ENCODE peak calls at places on chromosomes 2 and 18, in six cellular contexts. F is osteoblast, E is right atrium auricular region, Z is upper lobe of left lung, X is fibroblast of lung, Q is mammary epithelial cell. Y is an unnamed sample. For H3K4me1 and H3K36me3, the result is how much of the 10 kb centered on the place peaks cover.

GRCh38 chr18:41695441-41695840 is 259.6 kb upstream of the PIK3C3 start:
- DNase-seq in X (peak), Z (no peak), E (no peak), Q (no peak), F (no peak), Y (no peak)

GRCh38 chr2:121972203-121972602 is 216.8 kb downstream of the TSN start:
- DNase-seq in F (no peak), Z (no peak), X (no peak), E (no peak), Q (no peak), Y (no peak)

GRCh38 chr2:154740360-154740759 is 41.9 kb downstream of the KCNJ3 start:
- DNase-seq in Z (no peak), E (no peak), F (no peak), X (no peak), Q (no peak), Y (no peak)

GRCh38 chr2:164967781-164968228 is 12.5 kb upstream of the SLC38A11 start:
- DNase-seq in E (no peak), X (peak), Z (no peak), F (peak), Q (peak), Y (peak)

GRCh38 chr2:3316456-3317276 is 61.0 kb downstream of the EIPR1 start:
- DNase-seq in E (no peak), X (no peak), Z (no peak), F (peak), Q (no peak), Y (no peak)

GRCh38 chr2:145740302-145740701 is 1220.4 kb upstream of the ZEB2 start:
- DNase-seq in X (no peak), Z (no peak), F (no peak), E (no peak), Q (peak), Y (no peak)

GRCh38 chr18:63152096-63152495 is 167.5 kb downstream of the BCL2 start:
- DNase-seq in E (no peak), F (no peak), X (no peak), Q (no peak), Z (no peak), Y (no peak)

GRCh38 chr2:235665656-235666239 is 171.9 kb downstream of the AGAP1 start:
- DNase-seq in E (no peak), Z (no peak), X (peak), F (peak), Q (no peak), Y (no peak)

GRCh38 chr2:69597843-69598610 is 45.5 kb downstream of the AAK1 start:
- DNase-seq in Q (no peak), F (no peak), E (no peak), X (no peak), Z (no peak), Y (no peak)

GRCh38 chr2:104864751-104865470 is 11.0 kb downstream of the POU3F3 start:
- DNase-seq in Q (no peak), X (no peak), Z (no peak), E (no peak), F (peak), Y (no peak)

GRCh38 chr2:19146867-19147266 is 211.6 kb downstream of the OSR1 start:
- DNase-seq in Q (no peak), E (no peak), Z (no peak), F (no peak), X (no peak), Y (no peak)

GRCh38 chr2:206993964-206994363 is 54.6 kb downstream of the CPO start:
- DNase-seq in X (peak), Q (no peak), E (no peak), Z (no peak), F (no peak), Y (no peak)

GRCh38 chr2:25697559-25698341 is 24.4 kb upstream of the DTNB start:
- DNase-seq in X (peak), Z (no peak), E (no peak), F (no peak), Q (no peak), Y (no peak)

GRCh38 chr2:119254601-119255080 is 31.0 kb downstream of the STEAP3 start:
- DNase-seq in Q (no peak), E (no peak), X (no peak), F (no peak), Z (no peak), Y (no peak)

GRCh38 chr2:101710036-101710689 is 12.7 kb downstream of the MAP4K4 start:
- DNase-seq in E (no peak), Q (peak), Z (no peak), X (peak), F (no peak), Y (peak)

GRCh38 chr2:241852981-241853631 is 5.6 kb downstream of the PDCD1 start:
- DNase-seq in X (no peak), F (peak), E (no peak), Q (no peak), Z (peak), Y (peak)

GRCh38 chr2:127984551-127984950 is 43.3 kb downstream of the SAP130 start:
- DNase-seq in X (peak), Z (no peak), Q (no peak), E (no peak), F (no peak), Y (no peak)

GRCh38 chr2:127324635-127325034 is 30.7 kb upstream of the ERCC3 start:
- DNase-seq in Q (peak), Z (no peak), X (peak), E (no peak), F (no peak), Y (no peak)

GRCh38 chr18:77133051-77133919 is 702 bp upstream of the MBP start:
- DNase-seq in Q (no peak), X (no peak), F (peak), Z (peak), E (no peak), Y (no peak)

GRCh38 chr18:62209046-62209445 is 22.0 kb downstream of the RELCH start:
- DNase-seq in X (peak), Z (no peak), F (no peak), Q (no peak), E (no peak), Y (no peak)

GRCh38 chr18:31049189-31049588 is 6.6 kb upstream of the DSC3 start:
- DNase-seq in Z (no peak), Q (no peak), F (no peak), E (no peak), X (no peak), Y (no peak)

GRCh38 chr18:51133580-51134160 is 63.8 kb downstream of the MEX3C start:
- DNase-seq in Z (peak), F (no peak), Q (no peak), E (no peak), X (peak), Y (no peak)

GRCh38 chr18:27787543-27787942 is 389.4 kb downstream of the CDH2 start:
- DNase-seq in Q (no peak), Z (no peak), E (no peak), F (no peak), X (no peak), Y (no peak)

GRCh38 chr2:74815955-74816354 is 18.0 kb upstream of the HK2 start:
- DNase-seq in E (peak), Q (no peak), F (no peak), Z (no peak), X (no peak), Y (no peak)

GRCh38 chr2:2660789-2661355 is 329.8 kb upstream of the MYT1L start:
- DNase-seq in E (no peak), F (peak), X (no peak), Z (no peak), Q (no peak), Y (peak)

GRCh38 chr2:11724151-11724550 is 22.3 kb upstream of the LPIN1 start:
- DNase-seq in Q (no peak), F (no peak), X (no peak), E (no peak), Z (no peak), Y (no peak)

GRCh38 chr2:64400733-64401500 is 53.0 kb upstream of the LGALSL start:
- DNase-seq in X (no peak), Z (no peak), E (no peak), F (no peak), Q (no peak), Y (no peak)

GRCh38 chr2:40130251-40130994 is 321.5 kb downstream of the SLC8A1 start:
- DNase-seq in Q (no peak), X (peak), Z (no peak), E (no peak), F (no peak), Y (peak)

GRCh38 chr2:206323486-206323885 is 49.0 kb downstream of the ZDBF2 start:
- DNase-seq in Z (no peak), X (no peak), E (no peak), F (no peak), Q (no peak), Y (no peak)

GRCh38 chr2:26144953-26145680 is 27.8 kb upstream of the GAREM2 start:
- DNase-seq in Z (no peak), E (no peak), Q (peak), F (peak), X (peak), Y (peak)

GRCh38 chr2:170500104-170500503 is 215.0 kb upstream of the SP5 start:
- DNase-seq in E (no peak), X (no peak), F (no peak), Q (no peak), Z (no peak), Y (no peak)

GRCh38 chr2:26002617-26003310 is 20.5 kb upstream of the KIF3C start:
- DNase-seq in Q (no peak), E (no peak), F (no peak), X (no peak), Z (no peak), Y (no peak)

GRCh38 chr2:8364668-8365067 is 317.2 kb upstream of the ID2 start:
- DNase-seq in E (no peak), X (no peak), F (no peak), Z (no peak), Q (no peak), Y (no peak)

GRCh38 chr2:224072541-224073188 is 33.6 kb upstream of the SERPINE2 start:
- DNase-seq in Q (no peak), E (peak), X (no peak), Z (no peak), F (no peak), Y (no peak)

DNA sequence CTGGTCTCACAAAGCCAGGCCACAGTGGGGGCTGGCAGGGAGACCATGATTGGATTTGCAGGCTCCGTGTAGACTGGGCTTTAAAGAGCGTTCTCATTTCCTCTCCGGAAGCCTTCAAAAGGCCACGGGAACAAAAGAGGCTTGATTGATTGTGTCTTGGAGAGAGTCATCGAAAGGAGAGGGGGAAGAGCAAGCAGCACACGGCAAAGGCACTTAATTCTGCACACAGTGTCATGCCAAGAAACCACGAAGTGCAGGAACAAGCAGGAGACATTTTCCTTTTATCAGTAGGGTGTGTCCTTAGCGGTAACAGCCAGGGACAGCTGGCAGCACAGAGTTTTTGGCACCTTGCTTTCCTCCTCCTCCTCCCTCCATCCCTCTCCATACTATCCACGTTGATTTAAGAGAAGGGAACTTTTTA is 47.7 kb downstream of the GLI2 start:
- DNase-seq in E (no peak), X (peak), Z (no peak), Q (no peak), F (peak), Y (no peak)
- H3K4me1 ChIP-seq in E (under half), X (under half), Z (under half), Q (under half), F (under half), Y (half or more)

DNA sequence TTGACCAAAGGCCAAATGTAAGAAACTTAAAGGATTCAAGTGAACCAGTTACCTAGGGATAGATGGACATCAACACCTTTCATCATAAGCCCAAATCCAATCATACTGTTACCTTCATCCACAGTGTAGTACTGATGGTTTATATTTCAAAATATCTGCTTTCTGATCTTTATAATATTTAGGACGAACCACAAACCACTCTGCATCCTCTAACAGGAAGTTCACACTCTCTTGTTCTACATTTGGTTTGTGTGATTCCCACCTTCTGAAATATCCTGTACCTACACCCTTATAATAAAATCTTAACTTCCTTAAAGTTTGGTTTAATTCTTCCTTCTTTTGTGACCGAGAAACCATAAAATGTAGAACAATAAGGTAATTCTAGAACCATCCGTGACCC is 535.7 kb upstream of the CHAC2 start:
- DNase-seq in E (no peak), Z (no peak), X (no peak), F (no peak), Q (no peak), Y (no peak)
- H3K36me3 ChIP-seq in E (under half), Z (under half), X (under half), F (under half), Q (under half), Y (under half)

DNA sequence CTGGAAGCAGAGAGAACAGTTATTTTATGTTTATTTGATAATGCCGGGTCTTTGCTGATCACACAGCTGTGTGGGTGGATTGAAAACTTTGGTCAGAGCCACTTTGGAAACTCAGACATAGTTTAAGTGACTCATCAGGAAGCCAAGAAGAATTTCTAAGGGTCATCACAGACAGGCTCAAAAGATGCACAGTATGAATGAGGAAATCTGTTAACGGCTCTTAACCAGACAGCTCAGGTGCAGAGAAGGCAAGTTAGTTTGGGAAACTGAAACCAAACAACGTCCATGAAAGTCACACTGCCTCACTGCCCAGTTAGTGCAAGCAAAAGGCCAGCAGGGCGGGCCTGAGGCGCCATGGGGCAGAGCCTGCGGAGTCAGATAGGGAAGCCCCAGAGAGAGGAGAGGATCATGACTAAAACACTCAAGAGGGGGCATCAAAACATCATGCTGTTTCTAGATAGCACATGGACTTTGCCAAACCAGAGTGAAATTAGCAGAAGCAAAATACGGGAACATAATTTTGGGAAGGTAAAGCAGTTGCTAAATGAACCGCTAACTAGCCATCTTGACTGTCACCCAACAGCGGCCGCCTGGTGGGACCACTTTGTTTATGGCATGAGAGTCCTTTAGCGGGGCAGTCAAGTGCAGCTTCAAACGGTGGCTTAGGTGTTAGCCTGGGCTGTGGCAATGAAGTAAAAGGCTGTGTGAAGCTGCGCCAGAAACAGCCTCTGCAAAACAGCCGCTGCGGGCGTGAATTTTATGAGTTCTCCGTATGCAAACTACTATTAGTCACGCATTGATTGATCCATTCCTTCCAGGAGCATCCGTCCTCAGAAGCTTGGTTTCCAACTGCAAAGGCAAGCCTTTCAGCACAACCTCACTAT is 101.2 kb downstream of the KCTD18 start:
- DNase-seq in Q (peak), X (peak), F (no peak), E (no peak), Z (peak), Y (peak)
- H3K4me3 ChIP-seq in Q (no peak), X (no peak), F (peak), E (no peak), Z (no peak), Y (peak)

GRCh38 chr2:239272626-239273025 is 128.2 kb downstream of the HDAC4 start:
- DNase-seq in E (no peak), Z (no peak), F (no peak), X (no peak), Q (no peak), Y (peak)
- H3K4me1 ChIP-seq in E (under half), Z (under half), F (under half), X (under half), Q (under half), Y (half or more)

GRCh38 chr2:109265369-109265768 is 136.4 kb downstream of the SH3RF3 start:
- DNase-seq in Z (no peak), E (no peak), Q (no peak), F (no peak), X (no peak), Y (no peak)

GRCh38 chr2:109266998-109267854 is 138.2 kb downstream of the SH3RF3 start:
- DNase-seq in E (no peak), F (no peak), Z (no peak), Q (no peak), X (no peak), Y (peak)

GRCh38 chr2:109264595-109265328 is 135.8 kb downstream of the SH3RF3 start:
- DNase-seq in Q (no peak), E (no peak), X (peak), F (peak), Z (no peak), Y (no peak)

GRCh38 chr2:109265953-109266352 is 136.9 kb downstream of the SH3RF3 start:
- DNase-seq in Q (no peak), X (no peak), F (no peak), E (no peak), Z (no peak), Y (no peak)

DNA sequence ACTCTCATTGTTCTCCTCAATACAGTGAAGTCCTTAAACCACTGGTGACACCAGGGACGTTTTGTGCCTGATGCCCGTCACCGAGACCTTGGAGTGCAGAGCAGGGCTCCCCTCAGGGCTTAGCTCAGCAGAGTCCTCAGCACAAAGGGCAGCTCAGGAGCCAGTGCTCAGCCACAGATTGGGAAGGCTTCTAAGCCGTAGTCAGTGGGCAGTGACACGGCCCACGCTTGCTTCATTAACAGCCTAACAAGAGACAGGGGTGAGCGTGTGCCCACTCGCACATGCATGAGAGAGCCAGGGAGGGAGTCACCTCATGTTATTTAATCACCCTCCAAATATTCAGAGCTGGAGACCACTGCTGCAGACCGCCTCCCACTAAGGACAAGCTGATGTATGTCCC is 137.5 kb downstream of the SH3RF3 start:
- DNase-seq in Z (no peak), Q (no peak), E (no peak), X (no peak), F (no peak), Y (no peak)
- H3K36me3 ChIP-seq in Z (under half), Q (under half), E (under half), X (under half), F (under half), Y (under half)

GRCh38 chr2:177972123-177972522 is 100.5 kb downstream of the PDE11A start:
- DNase-seq in E (no peak), Q (no peak), F (no peak), X (no peak), Z (no peak), Y (no peak)

GRCh38 chr2:177970670-177971454 is 101.7 kb downstream of the PDE11A start:
- DNase-seq in X (no peak), Q (no peak), F (no peak), E (no peak), Z (no peak), Y (no peak)

GRCh38 chr2:177972782-177973181 is 99.8 kb downstream of the PDE11A start:
- DNase-seq in Q (no peak), X (no peak), E (no peak), F (no peak), Z (no peak), Y (no peak)
- H3K4me3 ChIP-seq in Q (no peak), X (no peak), E (no peak), F (no peak), Z (no peak), Y (no peak)

GRCh38 chr2:160411167-160411566 is 82.4 kb downstream of the RBMS1 start:
- DNase-seq in Z (no peak), F (no peak), E (no peak), X (no peak), Q (peak), Y (peak)

GRCh38 chr2:160408205-160408561 is 85.4 kb downstream of the RBMS1 start:
- DNase-seq in Z (no peak), E (no peak), Q (no peak), X (no peak), F (no peak), Y (no peak)

GRCh38 chr2:160408575-160409291 is 84.9 kb downstream of the RBMS1 start:
- DNase-seq in Z (no peak), Q (no peak), X (no peak), E (no peak), F (peak), Y (no peak)

GRCh38 chr2:160407393-160408204 is 86.0 kb downstream of the RBMS1 start:
- DNase-seq in Q (peak), F (peak), X (peak), E (no peak), Z (peak), Y (peak)

GRCh38 chr2:160409480-160409879 is 84.1 kb downstream of the RBMS1 start:
- DNase-seq in E (no peak), Q (no peak), X (no peak), Z (no peak), F (no peak), Y (no peak)
- H3K4me1 ChIP-seq in E (under half), Q (half or more), X (under half), Z (under half), F (under half), Y (half or more)